ENCODE peak calls at places on chromosomes 6 and 20, in four cellular contexts. D, W, K and L are unnamed samples.

GRCh38 chr6:79670789-79671188 is 39.7 kb downstream of the SH3BGRL2 start:
- DNase-seq in D (no peak), W (no peak), K (no peak), L (no peak)

GRCh38 chr6:79710127-79710526 is 79.0 kb downstream of the SH3BGRL2 start:
- DNase-seq in D (no peak), W (no peak), K (no peak), L (no peak)

GRCh38 chr6:40962241-40962640 is 76.8 kb downstream of the UNC5CL start:
- DNase-seq in D (peak), W (peak), K (peak), L (no peak)

GRCh38 chr6:7389162-7389450 is 436 bp downstream of the CAGE1 start:
- DNase-seq in D (peak), W (no peak), K (no peak), L (no peak)

GRCh38 chr20:16476032-16476431 is 97.2 kb downstream of the KIF16B start:
- DNase-seq in D (peak), W (peak), K (peak), L (peak)

GRCh38 chr6:42260972-42261371 is 43.3 kb upstream of the MRPS10 start:
- DNase-seq in D (peak), W (no peak), K (no peak), L (peak)

GRCh38 chr6:42783177-42783875 is 1.5 kb downstream of the BICRAL start:
- DNase-seq in D (peak), W (peak), K (no peak), L (peak)

GRCh38 chr6:166162599-166163342 is 4.9 kb downstream of the TBXT start:
- DNase-seq in D (no peak), W (no peak), K (no peak), L (no peak)

GRCh38 chr6:65170273-65170672 is 536.8 kb downstream of the EYS start:
- DNase-seq in D (no peak), W (no peak), K (no peak), L (no peak)

GRCh38 chr6:43475506-43475905 is 1.9 kb upstream of the TJAP1 start:
- DNase-seq in D (no peak), W (no peak), K (no peak), L (no peak)

GRCh38 chr20:61896058-61896961 is 169.4 kb downstream of the TAF4 start:
- DNase-seq in D (peak), W (peak), K (no peak), L (peak)

GRCh38 chr6:80003841-80004198 is 629 bp upstream of the TTK start:
- DNase-seq in D (no peak), W (no peak), K (no peak), L (peak)

GRCh38 chr6:16322666-16323312 is 84.4 kb downstream of the GMPR start:
- DNase-seq in D (no peak), W (no peak), K (no peak), L (no peak)
- TF ChIP-seq EP300 in D (no peak), W (no peak), K (no peak), L (no peak)

DNA sequence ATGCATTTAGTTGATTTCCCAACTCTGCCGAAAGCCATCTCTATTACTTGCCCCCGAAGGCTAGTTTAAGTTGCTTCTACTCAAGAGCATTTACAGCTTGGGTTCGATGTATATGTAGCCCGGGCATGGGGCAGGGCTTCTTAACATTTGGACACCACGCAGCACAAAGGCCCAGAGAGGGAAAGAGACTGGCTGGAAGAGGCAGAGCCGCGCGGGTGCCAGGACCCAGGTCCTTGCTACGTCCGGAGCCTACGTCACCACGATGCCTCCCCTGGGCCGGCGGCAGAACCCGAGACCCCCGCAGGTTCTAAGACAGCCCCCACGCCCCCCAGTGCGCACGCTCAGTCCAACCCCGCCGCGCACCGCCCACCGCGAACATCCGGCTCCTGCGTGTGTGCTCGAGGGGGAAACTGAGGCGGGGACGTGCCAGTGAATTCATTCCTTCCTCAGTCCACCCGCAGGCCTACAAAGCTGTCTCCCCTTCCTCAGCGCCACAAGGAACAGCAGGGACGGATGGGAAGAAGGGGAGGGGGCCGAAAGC is 367 bp upstream of the PCIF1 start:
- DNase-seq in D (peak), W (no peak), K (no peak), L (peak)
- TF ChIP-seq PBX3 in D (no peak), W (no peak), K (no peak), L (no peak)

GRCh38 chr20:14826926-14827325 is 489.5 kb upstream of the FLRT3 start:
- DNase-seq in D (no peak), W (no peak), K (no peak), L (no peak)
- TF ChIP-seq EP300 in D (no peak), W (no peak), K (no peak), L (no peak)

DNA sequence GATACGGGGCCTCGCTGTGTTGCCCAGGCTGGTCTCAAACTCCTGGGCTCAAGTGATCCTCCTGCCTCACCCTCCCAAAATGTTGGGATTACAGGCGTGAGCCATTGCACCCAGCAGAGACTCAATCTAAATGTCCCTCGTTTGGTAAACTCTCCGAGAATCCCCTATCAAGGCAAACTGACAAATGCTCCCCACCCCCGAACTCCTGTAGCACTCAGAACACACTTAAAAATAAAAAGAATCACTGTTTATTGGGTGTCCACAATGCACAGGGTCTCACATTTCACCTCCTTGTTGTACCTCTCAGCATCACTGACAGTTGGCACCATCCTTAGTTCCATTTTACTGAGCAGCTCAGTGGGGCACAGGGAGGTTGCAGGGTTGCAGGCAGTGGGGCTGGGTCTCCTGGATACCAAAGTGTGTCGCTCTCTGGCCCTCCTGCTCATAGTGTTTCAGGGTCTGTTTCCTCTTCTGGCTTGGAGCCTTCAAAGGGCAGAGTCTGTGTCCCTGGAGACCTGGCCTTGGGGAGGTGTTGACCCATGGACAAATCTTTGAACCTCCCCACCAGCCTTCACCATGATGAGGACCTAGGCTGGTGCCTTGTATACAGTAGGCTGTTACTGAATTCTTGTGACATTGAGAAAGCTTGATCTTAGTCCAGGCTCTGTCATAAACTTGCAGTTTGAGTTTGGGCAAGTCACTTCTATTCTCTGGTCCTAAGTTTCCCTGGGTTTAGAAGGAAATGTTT is 8.6 kb upstream of the SRC start:
- DNase-seq in D (no peak), W (peak), K (no peak), L (no peak)
- TF ChIP-seq PBX3 in D (no peak), W (no peak), K (no peak), L (no peak)

DNA sequence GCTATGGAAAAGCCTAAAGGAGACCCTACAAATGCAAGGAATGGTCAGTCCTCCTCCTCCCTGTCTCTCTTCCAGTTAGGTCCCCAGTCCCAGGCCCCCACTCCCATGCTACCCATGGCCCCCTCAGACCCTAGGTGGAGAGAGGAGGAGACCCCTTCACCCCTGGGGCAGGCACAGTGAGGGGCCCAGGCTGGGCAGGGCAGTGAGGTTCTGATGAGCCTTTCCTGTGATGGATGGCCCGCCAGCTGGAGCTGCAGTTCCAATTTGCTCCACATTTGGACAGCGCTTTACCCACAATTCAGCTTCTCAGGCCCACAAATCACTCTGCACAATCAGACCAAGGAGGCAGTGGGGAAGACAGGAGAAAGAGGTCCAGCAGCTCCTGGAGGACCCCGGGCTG is 37.3 kb upstream of the MLN start:
- DNase-seq in D (no peak), W (no peak), K (no peak), L (no peak)
- TF ChIP-seq EP300 in D (no peak), W (no peak), K (no peak), L (no peak)

GRCh38 chr6:164188861-164189260 is 774.3 kb downstream of the QKI start:
- DNase-seq in D (no peak), W (no peak), K (no peak), L (no peak)
- TF ChIP-seq PBX3 in D (no peak), W (no peak), K (no peak), L (no peak)

GRCh38 chr20:49713779-49714712 is at the start of gene B4GALT5:
- DNase-seq in D (peak), W (peak), K (no peak), L (peak)
- TF ChIP-seq EP300 in D (no peak), W (no peak), K (no peak), L (no peak)

GRCh38 chr20:25221592-25222460 is 26.1 kb upstream of the PYGB start:
- DNase-seq in D (no peak), W (no peak), K (no peak), L (no peak)

GRCh38 chr20:25219365-25219764 is 23.9 kb downstream of the ENTPD6 start:
- DNase-seq in D (no peak), W (no peak), K (no peak), L (no peak)

GRCh38 chr20:25220021-25220730 is 24.7 kb downstream of the ENTPD6 start:
- DNase-seq in D (no peak), W (no peak), K (no peak), L (peak)

GRCh38 chr20:25222461-25223178 is 25.3 kb upstream of the PYGB start:
- DNase-seq in D (no peak), W (no peak), K (no peak), L (no peak)

GRCh38 chr20:25220810-25221591 is 25.5 kb downstream of the ENTPD6 start:
- DNase-seq in D (no peak), W (no peak), K (no peak), L (no peak)
- TF ChIP-seq PBX3 in D (no peak), W (no peak), K (no peak), L (no peak)

DNA sequence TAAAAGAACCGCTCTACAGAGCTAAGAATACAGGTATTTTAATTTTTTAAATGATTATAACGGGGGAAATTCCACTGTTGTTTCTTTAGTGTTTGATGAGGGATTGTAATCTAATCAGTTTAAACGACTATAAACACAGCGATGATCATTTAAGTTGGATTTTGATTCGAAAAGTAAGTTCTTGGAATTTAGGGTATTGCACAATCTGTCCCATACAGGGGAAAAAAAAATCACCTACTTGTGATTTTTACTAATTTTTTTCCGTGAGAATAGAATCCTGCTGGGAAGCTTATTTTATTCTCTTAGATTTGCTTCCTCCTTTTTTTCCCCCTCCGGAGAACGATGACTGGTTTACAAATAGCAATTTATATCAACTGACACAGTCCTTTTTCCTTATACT is 108.0 kb downstream of the LAMA2 start:
- DNase-seq in D (no peak), W (no peak), K (no peak), L (no peak)
- TF ChIP-seq EP300 in D (no peak), W (no peak), K (no peak), L (no peak)